ENCODE peak calls at places on chromosomes 7 and 10, in six cellular contexts. Q is stimulated activated CD4-positive, alpha-beta T cell treated with anti-CD3 and anti-CD28 coated beads, Interleukin-2, amount 100 ng/mL, for 24 hours; L is CD4-positive, CD25-positive, alpha-beta regulatory T cell; A is right lobe of liver; K is activated T-cell treated with anti-CD3 and anti-CD28 coated beads, Interleukin-2, amount 50 U/mL, for 72 hours; E is epithelial cell of esophagus. U is an unnamed sample.

GRCh38 chr7:128938524-128939074 is 872 bp downstream of the IRF5 start:
- DNase-seq in Q (peak), L (no peak), A (peak), K (no peak), E (peak), U (no peak)

GRCh38 chr10:124003481-124004371 is 89.7 kb downstream of the CHST15 start:
- DNase-seq in Q (no peak), L (no peak), A (no peak), K (no peak), E (no peak), U (no peak)

GRCh38 chr7:114819629-114820362 is 102.1 kb upstream of the MDFIC start:
- DNase-seq in Q (no peak), L (no peak), A (no peak), K (no peak), E (peak), U (no peak)

GRCh38 chr10:42111661-42112330 is 526.6 kb downstream of the ZNF33B start:
- DNase-seq in Q (no peak), L (no peak), A (peak), K (no peak), E (no peak), U (no peak)

GRCh38 chr7:69693042-69693441 is 94.8 kb downstream of the AUTS2 start:
- DNase-seq in Q (no peak), L (no peak), A (no peak), K (no peak), E (no peak), U (no peak)

GRCh38 chr7:30707391-30708351 is 25.4 kb upstream of the CRHR2 start:
- DNase-seq in Q (no peak), L (no peak), A (no peak), K (no peak), E (no peak), U (peak)

GRCh38 chr7:2012044-2012900 is 220.5 kb downstream of the MAD1L1 start:
- DNase-seq in Q (no peak), L (no peak), A (peak), K (no peak), E (no peak), U (peak)

GRCh38 chr7:158407581-158408331 is 179.9 kb downstream of the PTPRN2 start:
- DNase-seq in Q (no peak), L (peak), A (peak), K (peak), E (peak), U (no peak)

GRCh38 chr7:7181519-7182155 is 707 bp upstream of the C1GALT1 start:
- DNase-seq in Q (peak), L (peak), A (peak), K (peak), E (peak), U (peak)

U was measured in body of pancreas.